ENCODE peak calls at places on chromosomes 1 and 21, in five cellular contexts. J, F, Y, R and S are unnamed samples. For H3K4me1, the result is how much of the 10 kb centered on the place peaks cover.

GRCh38 chr1:64675718-64676345 is 69.0 kb upstream of the RAVER2 start:
- DNase-seq in J (no peak), F (no peak), Y (no peak), R (no peak), S (no peak)

GRCh38 chr1:204563780-204564179 is 47.6 kb downstream of the MDM4 start:
- DNase-seq in J (no peak), F (no peak), Y (no peak), R (no peak), S (no peak)

GRCh38 chr1:176603696-176604095 is 140.7 kb downstream of the PAPPA2 start:
- DNase-seq in J (no peak), F (no peak), Y (no peak), R (no peak), S (no peak)

GRCh38 chr1:175152006-175152652 is 40.4 kb downstream of the KIAA0040 start:
- DNase-seq in J (no peak), F (no peak), Y (peak), R (peak), S (peak)

GRCh38 chr1:208000504-208000903 is 89.6 kb upstream of the CD34 start:
- DNase-seq in J (no peak), F (no peak), Y (no peak), R (no peak), S (no peak)

GRCh38 chr1:161068306-161069200 is 1.1 kb downstream of the ARHGAP30 start:
- DNase-seq in J (peak), F (peak), Y (peak), R (peak), S (peak)

GRCh38 chr21:36186506-36187399 is 30.1 kb downstream of the DOP1B start:
- DNase-seq in J (no peak), F (no peak), Y (peak), R (no peak), S (no peak)

GRCh38 chr1:11550664-11551283 is 71.8 kb downstream of the DISP3 start:
- DNase-seq in J (no peak), F (no peak), Y (peak), R (no peak), S (peak)

GRCh38 chr1:10610901-10611600 is 136.3 kb downstream of the PEX14 start:
- DNase-seq in J (no peak), F (no peak), Y (no peak), R (no peak), S (no peak)

GRCh38 chr1:41152622-41153044 is 89.5 kb downstream of the SCMH1 start:
- DNase-seq in J (no peak), F (no peak), Y (no peak), R (no peak), S (no peak)

DNA sequence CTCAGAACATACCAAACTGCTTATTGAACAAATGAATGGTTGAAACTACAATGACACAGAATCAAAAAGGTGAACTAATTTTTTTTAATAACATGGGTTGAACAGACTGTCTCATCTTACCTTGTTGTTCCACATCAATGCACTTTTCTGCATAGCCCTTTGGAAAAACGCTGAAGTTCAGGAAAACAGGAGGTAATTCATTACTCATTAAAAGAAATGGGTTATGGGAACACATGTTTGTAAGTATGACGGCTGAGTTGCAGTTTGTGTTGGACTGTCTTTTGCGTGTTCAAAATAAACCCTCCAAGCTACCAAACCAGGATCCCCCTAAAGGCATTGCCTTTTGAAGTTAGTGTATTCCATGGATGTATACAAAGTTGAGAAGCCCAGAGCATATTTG is 514.9 kb upstream of the PKN2 start:
- DNase-seq in J (no peak), F (no peak), Y (no peak), R (no peak), S (no peak)
- H3K4me1 ChIP-seq in J (under half), F (under half), Y (under half), R (under half), S (under half)

DNA sequence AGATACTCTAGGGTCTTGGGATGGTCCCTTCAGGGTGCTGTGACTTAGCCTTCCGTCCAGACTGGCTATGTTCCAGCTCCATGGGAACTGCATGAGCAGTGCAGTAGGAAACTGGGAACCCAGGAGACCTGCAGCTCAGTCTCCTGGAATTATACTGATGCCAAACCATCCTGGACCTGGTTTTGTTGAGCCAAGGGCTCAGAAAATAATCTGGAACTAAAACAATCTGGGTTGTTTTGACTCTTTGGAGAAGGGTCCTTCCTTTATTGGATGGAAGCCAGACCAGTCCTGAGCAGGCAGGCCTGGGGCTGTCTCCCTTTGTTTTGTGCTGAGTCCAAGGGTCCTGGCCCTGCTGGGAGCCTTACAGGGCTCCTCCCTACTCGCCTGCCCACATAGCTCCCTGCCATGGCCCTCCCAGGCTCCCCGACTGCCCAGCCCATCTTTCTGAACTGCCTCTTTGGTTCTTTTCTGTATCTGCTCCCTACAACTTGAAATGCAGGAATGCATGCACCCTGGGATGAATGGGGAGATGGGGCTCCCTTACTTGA is 1.2 kb downstream of the IPO13 start:
- DNase-seq in J (no peak), F (no peak), Y (no peak), R (no peak), S (no peak)
- H3K27ac ChIP-seq in J (peak), F (no peak), Y (peak), R (peak), S (no peak)

GRCh38 chr1:3073520-3074296 is 4.7 kb downstream of the PRDM16 start:
- DNase-seq in J (no peak), F (peak), Y (no peak), R (no peak), S (no peak)
- H3K4me3 ChIP-seq in J (peak), F (peak), Y (peak), R (no peak), S (no peak)

GRCh38 chr1:9281071-9281827 is 11.4 kb upstream of the SPSB1 start:
- DNase-seq in J (no peak), F (no peak), Y (no peak), R (no peak), S (no peak)
- H3K4me1 ChIP-seq in J (under half), F (under half), Y (under half), R (under half), S (half or more)

GRCh38 chr1:235157150-235157549 is 3.9 kb downstream of the RBM34 start:
- DNase-seq in J (no peak), F (no peak), Y (no peak), R (no peak), S (no peak)

GRCh38 chr1:235158680-235159079 is 2.4 kb downstream of the RBM34 start:
- DNase-seq in J (no peak), F (no peak), Y (no peak), R (no peak), S (no peak)

GRCh38 chr1:235152235-235152634 is 8.8 kb downstream of the RBM34 start:
- DNase-seq in J (no peak), F (no peak), Y (no peak), R (no peak), S (no peak)

GRCh38 chr1:235156745-235157144 is 4.3 kb downstream of the RBM34 start:
- DNase-seq in J (no peak), F (no peak), Y (no peak), R (peak), S (no peak)

DNA sequence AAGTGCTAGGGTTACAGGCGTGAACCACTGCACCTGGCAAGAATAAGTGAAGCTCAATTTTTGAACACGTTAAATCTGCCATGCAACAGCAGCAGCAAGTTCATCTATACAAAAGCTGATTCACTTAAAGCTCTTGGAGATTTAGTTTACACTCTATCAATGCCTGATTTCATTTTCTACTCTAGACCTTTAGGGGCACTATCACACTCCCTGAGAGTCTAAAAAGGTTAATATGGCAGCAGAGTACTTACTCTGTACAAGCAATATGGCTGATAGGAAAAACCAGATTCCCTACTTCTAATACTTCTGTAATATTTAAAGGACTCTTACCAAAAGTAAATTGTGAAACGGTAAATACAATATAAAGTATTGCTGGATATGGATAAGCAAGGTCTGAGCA is 4.8 kb downstream of the RBM34 start:
- DNase-seq in J (no peak), F (no peak), Y (no peak), R (no peak), S (no peak)
- H3K27ac ChIP-seq in J (no peak), F (no peak), Y (no peak), R (no peak), S (no peak)

DNA sequence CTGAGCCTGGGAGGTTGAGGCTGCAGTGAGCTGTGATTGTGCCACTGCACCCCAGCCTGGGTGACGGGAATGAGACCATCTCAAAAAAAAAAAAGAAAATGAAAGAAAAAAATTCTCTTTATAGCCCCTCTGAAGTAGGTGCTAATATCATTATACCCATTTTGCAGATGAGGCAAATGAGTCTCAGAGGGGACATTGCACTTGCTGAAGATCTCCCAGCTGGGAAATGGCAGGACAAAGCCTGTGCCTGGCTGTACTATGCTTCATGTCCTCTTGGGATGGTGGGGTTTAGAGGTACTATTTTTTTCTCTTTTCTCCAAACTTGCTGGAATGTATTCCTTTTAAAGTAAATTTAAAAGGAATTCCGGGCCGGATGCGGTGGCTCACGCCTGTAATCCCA is 1.6 kb downstream of the SMPDL3B start:
- DNase-seq in J (no peak), F (no peak), Y (no peak), R (no peak), S (no peak)
- H3K4me3 ChIP-seq in J (no peak), F (no peak), Y (no peak), R (no peak), S (no peak)